ENCODE peak calls at places on chromosomes 13 and 19, in four cellular contexts. One of them, this sample, is unnamed.

GRCh38 chr13:114063545-114064515 is 68.6 kb downstream of the RASA3 start:
- DNase-seq in K562: peak
- DNase-seq in HepG2: no peak
- DNase-seq in HCT116: no peak
- DNase-seq in this sample: no peak

GRCh38 chr13:37369618-37370017 is 228.9 kb downstream of the POSTN start:
- DNase-seq in HepG2: no peak
- DNase-seq in K562: no peak
- DNase-seq in HCT116: no peak
- DNase-seq in this sample: no peak

GRCh38 chr13:93900735-93901134 is 578.7 kb downstream of the DCT start:
- DNase-seq in HCT116: no peak
- DNase-seq in HepG2: no peak
- DNase-seq in K562: no peak
- DNase-seq in this sample: no peak

GRCh38 chr13:102399791-102400618 is 1.8 kb downstream of the FGF14 start:
- DNase-seq in HCT116: no peak
- DNase-seq in K562: no peak
- DNase-seq in HepG2: no peak
- DNase-seq in this sample: no peak

GRCh38 chr13:42650470-42650869 is 76.5 kb downstream of the TNFSF11 start:
- DNase-seq in HepG2: no peak
- DNase-seq in HCT116: no peak
- DNase-seq in K562: no peak
- DNase-seq in this sample: no peak

GRCh38 chr13:39540929-39541605 is 61.9 kb downstream of the LHFPL6 start:
- DNase-seq in HCT116: no peak
- DNase-seq in HepG2: no peak
- DNase-seq in K562: no peak
- DNase-seq in this sample: no peak

GRCh38 chr19:44764975-44765948 is 12.4 kb upstream of the CBLC start:
- DNase-seq in HepG2: peak
- DNase-seq in HCT116: no peak
- DNase-seq in K562: no peak
- DNase-seq in this sample: no peak

GRCh38 chr13:46143239-46143701 is 38.4 kb upstream of the CPB2 start:
- DNase-seq in HepG2: peak
- DNase-seq in K562: no peak
- DNase-seq in HCT116: no peak
- DNase-seq in this sample: no peak

GRCh38 chr19:34431681-34432402 is 3.7 kb downstream of the UBA2 start:
- DNase-seq in K562: no peak
- DNase-seq in HepG2: no peak
- DNase-seq in HCT116: no peak
- DNase-seq in this sample: no peak

GRCh38 chr13:24693862-24694471 is 13.8 kb downstream of the ATP12A start:
- DNase-seq in HepG2: peak
- DNase-seq in HCT116: peak
- DNase-seq in K562: peak
- DNase-seq in this sample: no peak

GRCh38 chr19:57192064-57192395 is 730 bp downstream of the ZNF264 start:
- DNase-seq in HepG2: no peak
- DNase-seq in HCT116: no peak
- DNase-seq in K562: no peak
- DNase-seq in this sample: no peak

GRCh38 chr13:50942630-50943311 is 33.2 kb downstream of the RNASEH2B start:
- DNase-seq in HCT116: no peak
- DNase-seq in K562: no peak
- DNase-seq in HepG2: no peak
- DNase-seq in this sample: no peak

GRCh38 chr13:67048084-67048792 is 181.9 kb downstream of the PCDH9 start:
- DNase-seq in HCT116: no peak
- DNase-seq in HepG2: no peak
- DNase-seq in K562: no peak
- DNase-seq in this sample: no peak

GRCh38 chr13:41995946-41996345 is 35.0 kb upstream of the VWA8 start:
- DNase-seq in HepG2: peak
- DNase-seq in HCT116: no peak
- DNase-seq in K562: peak
- DNase-seq in this sample: no peak

GRCh38 chr13:44151474-44151873 is 222.2 kb upstream of the SERP2 start:
- DNase-seq in HepG2: no peak
- DNase-seq in K562: no peak
- DNase-seq in HCT116: no peak
- DNase-seq in this sample: no peak

GRCh38 chr13:43908156-43909126 is 28.7 kb downstream of the LACC1 start:
- DNase-seq in K562: no peak
- DNase-seq in HepG2: peak
- DNase-seq in HCT116: peak
- DNase-seq in this sample: peak

GRCh38 chr19:16293133-16294085 is 31.2 kb upstream of the KLF2 start:
- DNase-seq in HepG2: no peak
- DNase-seq in HCT116: no peak
- DNase-seq in K562: peak
- DNase-seq in this sample: no peak

GRCh38 chr13:111269508-111269907 is 50.9 kb upstream of the TEX29 start:
- DNase-seq in K562: no peak
- DNase-seq in HCT116: no peak
- DNase-seq in HepG2: no peak
- DNase-seq in this sample: no peak

GRCh38 chr13:111267205-111267604 is 53.2 kb upstream of the TEX29 start:
- DNase-seq in K562: no peak
- DNase-seq in HepG2: no peak
- DNase-seq in HCT116: no peak
- DNase-seq in this sample: no peak

GRCh38 chr13:111265701-111266035 is 54.8 kb upstream of the TEX29 start:
- DNase-seq in HepG2: no peak
- DNase-seq in K562: no peak
- DNase-seq in HCT116: no peak
- DNase-seq in this sample: no peak

GRCh38 chr13:111270126-111270525 is 50.3 kb upstream of the TEX29 start:
- DNase-seq in HepG2: no peak
- DNase-seq in HCT116: no peak
- DNase-seq in K562: no peak
- DNase-seq in this sample: no peak

DNA sequence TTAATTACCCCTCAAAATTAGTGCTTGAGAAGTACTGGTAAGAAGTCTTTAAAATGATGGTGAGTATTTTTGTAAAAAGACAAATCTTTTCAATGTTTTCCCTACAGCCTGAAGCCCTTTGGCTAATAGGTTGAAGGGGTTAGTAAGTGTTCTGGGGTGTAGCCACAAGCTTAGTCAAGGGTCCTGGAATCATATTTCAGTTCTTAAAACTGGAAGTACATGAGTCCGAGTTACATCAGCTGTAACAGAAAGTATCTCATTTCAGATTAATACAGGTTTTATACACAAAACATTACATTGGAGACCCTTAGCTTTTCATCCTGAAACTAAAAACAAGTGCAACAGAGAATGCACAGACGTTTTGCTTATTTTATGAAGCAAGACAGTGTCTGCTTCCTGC is 52.7 kb upstream of the TEX29 start:
- DNase-seq in HCT116: no peak
- DNase-seq in K562: no peak
- DNase-seq in HepG2: no peak
- DNase-seq in this sample: no peak
- TF ChIP-seq TCF7L2 in HCT116: no peak
- TF ChIP-seq TCF7L2 in K562: no peak
- TF ChIP-seq TCF7L2 in HepG2: no peak
- TF ChIP-seq TCF7L2 in this sample: no peak

GRCh38 chr19:48608798-48609263 is 2.3 kb downstream of the SPACA4 start:
- DNase-seq in HCT116: peak
- DNase-seq in HepG2: peak
- DNase-seq in K562: peak
- DNase-seq in this sample: no peak
- TF ChIP-seq CTCF in HCT116: peak
- TF ChIP-seq CTCF in HepG2: peak
- TF ChIP-seq CTCF in K562: peak
- TF ChIP-seq CTCF in this sample: peak

DNA sequence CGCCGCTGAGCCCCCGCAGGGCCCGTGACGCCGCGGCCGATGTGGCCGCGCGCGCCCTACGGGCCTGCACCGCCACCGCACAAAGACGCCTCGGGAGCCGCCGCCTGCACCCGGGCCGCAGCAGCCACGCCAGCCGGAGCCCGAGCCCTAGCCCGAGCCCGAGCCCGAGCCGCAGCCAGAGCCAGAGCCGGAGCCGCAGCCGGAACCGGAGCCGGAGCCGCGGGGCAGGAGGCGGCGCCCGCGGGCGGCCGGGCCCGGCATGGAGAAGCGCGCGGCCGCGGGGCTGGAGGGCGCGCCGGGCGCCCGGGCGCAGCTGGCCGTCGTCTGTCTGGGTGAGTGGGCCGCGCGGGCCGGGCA is 375 bp downstream of the LRP3 start:
- DNase-seq in HepG2: no peak
- DNase-seq in HCT116: no peak
- DNase-seq in K562: no peak
- DNase-seq in this sample: no peak
- H3K4me3 ChIP-seq in HepG2: peak
- H3K4me3 ChIP-seq in HCT116: peak
- H3K4me3 ChIP-seq in K562: no peak
- H3K4me3 ChIP-seq in this sample: peak

GRCh38 chr13:74919914-74920313 is 562.1 kb downstream of the TBC1D4 start:
- DNase-seq in HepG2: no peak
- DNase-seq in K562: no peak
- DNase-seq in HCT116: no peak
- DNase-seq in this sample: no peak

GRCh38 chr13:74920361-74920760 is 561.6 kb downstream of the TBC1D4 start:
- DNase-seq in K562: peak
- DNase-seq in HepG2: no peak
- DNase-seq in HCT116: no peak
- DNase-seq in this sample: no peak

GRCh38 chr13:74922963-74923362 is 559.0 kb downstream of the TBC1D4 start:
- DNase-seq in K562: no peak
- DNase-seq in HepG2: no peak
- DNase-seq in HCT116: no peak
- DNase-seq in this sample: no peak

DNA sequence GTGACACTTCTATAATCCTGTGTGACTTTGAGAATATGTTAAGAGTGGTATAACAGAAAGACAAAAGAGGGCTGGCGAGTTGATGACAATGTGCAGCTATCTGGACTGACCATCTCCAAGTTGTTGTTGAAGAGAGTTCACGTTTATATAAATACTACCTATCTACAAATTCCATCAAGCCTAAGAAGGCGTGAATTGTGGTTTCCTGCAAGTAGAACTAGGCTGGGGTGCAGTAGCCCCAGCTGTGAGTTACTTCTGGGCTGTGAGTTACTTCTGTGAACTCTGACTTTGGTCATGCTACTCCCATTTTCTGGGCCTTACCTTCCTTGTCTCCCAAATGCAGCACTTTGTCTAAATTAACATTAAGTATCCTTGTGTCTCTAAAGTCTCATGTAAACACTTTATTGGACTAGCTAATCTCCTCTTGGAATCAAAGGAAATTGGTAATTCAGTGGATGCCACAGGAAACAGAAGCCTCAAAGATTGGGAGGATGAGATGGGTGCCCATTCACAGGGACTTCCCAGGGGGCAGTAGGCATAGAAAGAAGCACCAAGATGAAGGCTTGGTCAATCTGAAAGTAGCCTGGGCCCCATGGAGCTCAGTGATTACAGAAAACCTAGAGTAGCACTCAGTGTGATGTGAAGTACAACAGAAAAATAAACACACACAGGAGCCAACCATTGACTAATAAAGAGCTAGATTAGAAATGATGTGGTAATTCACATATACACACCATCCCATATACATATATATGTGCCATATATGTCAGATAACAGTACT is 560.8 kb downstream of the TBC1D4 start:
- DNase-seq in HCT116: no peak
- DNase-seq in K562: peak
- DNase-seq in HepG2: no peak
- DNase-seq in this sample: no peak
- TF ChIP-seq TCF7L2 in HCT116: no peak
- TF ChIP-seq TCF7L2 in K562: no peak
- TF ChIP-seq TCF7L2 in HepG2: no peak
- TF ChIP-seq TCF7L2 in this sample: no peak

GRCh38 chr19:5632657-5633056 is 9.8 kb downstream of the SAFB start:
- DNase-seq in HCT116: no peak
- DNase-seq in K562: no peak
- DNase-seq in HepG2: no peak
- DNase-seq in this sample: no peak

GRCh38 chr19:5631511-5632240 is 8.8 kb downstream of the SAFB start:
- DNase-seq in K562: no peak
- DNase-seq in HepG2: no peak
- DNase-seq in HCT116: no peak
- DNase-seq in this sample: no peak

GRCh38 chr19:5635427-5635826 is 12.5 kb downstream of the SAFB start:
- DNase-seq in K562: no peak
- DNase-seq in HCT116: no peak
- DNase-seq in HepG2: no peak
- DNase-seq in this sample: no peak

GRCh38 chr19:5628919-5629481 is 6.1 kb downstream of the SAFB start:
- DNase-seq in K562: no peak
- DNase-seq in HCT116: no peak
- DNase-seq in HepG2: no peak
- DNase-seq in this sample: no peak

DNA sequence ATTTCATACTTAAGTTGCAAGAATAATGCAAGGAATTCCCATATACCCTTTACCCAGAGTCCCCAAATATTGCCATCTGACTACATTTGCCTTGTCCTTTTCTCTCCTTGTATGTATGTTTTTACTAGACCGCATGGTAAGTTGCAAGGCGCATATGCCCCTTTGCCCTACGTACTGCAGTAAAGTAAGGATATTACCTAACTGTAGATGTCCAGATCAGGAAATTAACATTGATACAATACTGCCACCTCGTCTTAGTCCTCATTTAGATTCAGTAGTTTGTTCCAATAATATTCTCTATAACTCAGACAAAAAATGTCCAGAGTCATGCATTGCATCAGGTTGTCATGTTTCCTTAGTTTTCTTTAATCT is 9.3 kb downstream of the SAFB start:
- DNase-seq in K562: no peak
- DNase-seq in HCT116: no peak
- DNase-seq in HepG2: no peak
- DNase-seq in this sample: no peak
- TF ChIP-seq CTCF in K562: no peak
- TF ChIP-seq CTCF in HCT116: no peak
- TF ChIP-seq CTCF in HepG2: no peak
- TF ChIP-seq CTCF in this sample: no peak

GRCh38 chr19:3178377-3178972 is at the start of gene S1PR4:
- DNase-seq in K562: no peak
- DNase-seq in HepG2: no peak
- DNase-seq in HCT116: no peak
- DNase-seq in this sample: no peak
- H3K4me3 ChIP-seq in K562: no peak
- H3K4me3 ChIP-seq in HepG2: no peak
- H3K4me3 ChIP-seq in HCT116: no peak
- H3K4me3 ChIP-seq in this sample: no peak

GRCh38 chr19:18466354-18466753 is 28.4 kb upstream of the ISYNA1 start:
- DNase-seq in HepG2: no peak
- DNase-seq in HCT116: no peak
- DNase-seq in K562: no peak
- DNase-seq in this sample: no peak
- TF ChIP-seq TCF7L2 in HepG2: no peak
- TF ChIP-seq TCF7L2 in HCT116: no peak
- TF ChIP-seq TCF7L2 in K562: no peak
- TF ChIP-seq TCF7L2 in this sample: no peak

This sample was measured in Panc1.